ENCODE peak calls at places on chromosomes 3 and 15, in five cellular contexts. V is mammary epithelial cell; X is activated CD8-positive, alpha-beta memory T cell treated with anti-CD3 and anti-CD28 coated beads, Interleukin-2, amount 10 ng/mL, durations not matched to agents 7 days and 5 days; M is stimulated activated CD8-positive, alpha-beta memory T cell treated with anti-CD3 and anti-CD28 coated beads, Interleukin-7, amount 100 ng/mL, for 4 hours; F is uterus. U is an unnamed sample.

GRCh38 chr3:183745300-183746098 is 47.9 kb downstream of the YEATS2 start:
- DNase-seq in V (no peak), X (no peak), M (no peak), F (no peak), U (no peak)

GRCh38 chr3:169034401-169034800 is 629.1 kb downstream of the MECOM start:
- DNase-seq in V (peak), X (no peak), M (no peak), F (no peak), U (no peak)

GRCh38 chr15:89396723-89397652 is 62.4 kb upstream of the POLG start:
- DNase-seq in V (no peak), X (no peak), M (no peak), F (no peak), U (no peak)

GRCh38 chr15:74433592-74434259 is at the start of gene SEMA7A:
- DNase-seq in V (peak), X (peak), M (peak), F (peak), U (peak)

GRCh38 chr3:2420919-2421318 is 322.3 kb downstream of the CNTN4 start:
- DNase-seq in V (no peak), X (no peak), M (no peak), F (no peak), U (no peak)

GRCh38 chr3:86774082-86774691 is 216.8 kb downstream of the VGLL3 start:
- DNase-seq in V (peak), X (no peak), M (no peak), F (no peak), U (no peak)

GRCh38 chr3:110615454-110615853 is 456.2 kb upstream of the NECTIN3 start:
- DNase-seq in V (no peak), X (no peak), M (no peak), F (no peak), U (no peak)

GRCh38 chr15:38217181-38217580 is 35.5 kb upstream of the SPRED1 start:
- DNase-seq in V (peak), X (no peak), M (no peak), F (no peak), U (no peak)

GRCh38 chr3:107945406-107945805 is 145.4 kb downstream of the CD47 start:
- DNase-seq in V (no peak), X (no peak), M (no peak), F (no peak), U (no peak)

GRCh38 chr15:68277605-68278344 is at the start of gene FEM1B:
- DNase-seq in V (peak), X (peak), M (peak), F (peak), U (peak)

U was measured in activated gamma-delta T cell treated with anti-CD3 and anti-CD28 coated beads, Interleukin-2, amount 50 U/mL, for 16 hours.